ENCODE peak calls at places on chromosomes 7 and 10, in six cellular contexts. One of them, this sample, is unnamed.

GRCh38 chr7:63080831-63081230 is 917.8 kb upstream of the ZNF722 start:
- DNase-seq in T-cell: no peak
- DNase-seq in NCI-H446: no peak
- DNase-seq in neuronal stem cell: no peak
- DNase-seq in activated CD4-positive, CD25-positive, alpha-beta regulatory T cell treated with anti-CD3 and anti-CD28 coated beads, Interleukin-2, amount 50 U/mL, for 72 hours: no peak
- DNase-seq in A549: no peak
- DNase-seq in this sample: no peak

GRCh38 chr7:12770227-12770975 is 83.0 kb downstream of the ARL4A start:
- DNase-seq in A549: no peak
- DNase-seq in neuronal stem cell: no peak
- DNase-seq in T-cell: no peak
- DNase-seq in NCI-H446: peak; percentile 69
- DNase-seq in activated CD4-positive, CD25-positive, alpha-beta regulatory T cell treated with anti-CD3 and anti-CD28 coated beads, Interleukin-2, amount 50 U/mL, for 72 hours: no peak
- DNase-seq in this sample: no peak

GRCh38 chr10:28691187-28691694 is 13.9 kb downstream of the BAMBI start:
- DNase-seq in NCI-H446: no peak
- DNase-seq in A549: no peak
- DNase-seq in T-cell: no peak
- DNase-seq in neuronal stem cell: no peak
- DNase-seq in activated CD4-positive, CD25-positive, alpha-beta regulatory T cell treated with anti-CD3 and anti-CD28 coated beads, Interleukin-2, amount 50 U/mL, for 72 hours: no peak
- DNase-seq in this sample: no peak

GRCh38 chr10:126321455-126321854 is 66.8 kb downstream of the ADAM12 start:
- DNase-seq in neuronal stem cell: no peak
- DNase-seq in NCI-H446: no peak
- DNase-seq in A549: no peak
- DNase-seq in activated CD4-positive, CD25-positive, alpha-beta regulatory T cell treated with anti-CD3 and anti-CD28 coated beads, Interleukin-2, amount 50 U/mL, for 72 hours: no peak
- DNase-seq in T-cell: no peak
- DNase-seq in this sample: no peak

GRCh38 chr10:8767616-8768015 is 713.1 kb downstream of the GATA3 start:
- DNase-seq in neuronal stem cell: no peak
- DNase-seq in NCI-H446: no peak
- DNase-seq in activated CD4-positive, CD25-positive, alpha-beta regulatory T cell treated with anti-CD3 and anti-CD28 coated beads, Interleukin-2, amount 50 U/mL, for 72 hours: no peak
- DNase-seq in A549: no peak
- DNase-seq in T-cell: no peak
- DNase-seq in this sample: no peak

GRCh38 chr7:27179503-27180430 is 5.3 kb downstream of the HOXA11 start:
- DNase-seq in NCI-H446: peak; percentile 87
- DNase-seq in T-cell: peak; percentile 54
- DNase-seq in activated CD4-positive, CD25-positive, alpha-beta regulatory T cell treated with anti-CD3 and anti-CD28 coated beads, Interleukin-2, amount 50 U/mL, for 72 hours: peak; percentile 75
- DNase-seq in neuronal stem cell: no peak
- DNase-seq in A549: peak; percentile 95
- DNase-seq in this sample: peak; percentile 27

GRCh38 chr7:158432369-158433270 is 155.0 kb downstream of the PTPRN2 start:
- DNase-seq in neuronal stem cell: no peak
- DNase-seq in A549: peak; percentile 76
- DNase-seq in NCI-H446: no peak
- DNase-seq in activated CD4-positive, CD25-positive, alpha-beta regulatory T cell treated with anti-CD3 and anti-CD28 coated beads, Interleukin-2, amount 50 U/mL, for 72 hours: no peak
- DNase-seq in T-cell: no peak
- DNase-seq in this sample: peak; percentile 61

GRCh38 chr10:21649441-21649872 is 115.4 kb downstream of the MLLT10 start:
- DNase-seq in NCI-H446: no peak
- DNase-seq in A549: no peak
- DNase-seq in activated CD4-positive, CD25-positive, alpha-beta regulatory T cell treated with anti-CD3 and anti-CD28 coated beads, Interleukin-2, amount 50 U/mL, for 72 hours: no peak
- DNase-seq in neuronal stem cell: no peak
- DNase-seq in T-cell: no peak
- DNase-seq in this sample: peak; percentile 16

GRCh38 chr10:33129181-33129928 is 171.3 kb upstream of the ITGB1 start:
- DNase-seq in A549: peak; percentile 46
- DNase-seq in neuronal stem cell: no peak
- DNase-seq in T-cell: no peak
- DNase-seq in activated CD4-positive, CD25-positive, alpha-beta regulatory T cell treated with anti-CD3 and anti-CD28 coated beads, Interleukin-2, amount 50 U/mL, for 72 hours: no peak
- DNase-seq in NCI-H446: no peak
- DNase-seq in this sample: peak; percentile 97

GRCh38 chr7:151782598-151783448 is 94.1 kb downstream of the PRKAG2 start:
- DNase-seq in A549: peak; percentile 90
- DNase-seq in NCI-H446: no peak
- DNase-seq in T-cell: peak; percentile 50
- DNase-seq in activated CD4-positive, CD25-positive, alpha-beta regulatory T cell treated with anti-CD3 and anti-CD28 coated beads, Interleukin-2, amount 50 U/mL, for 72 hours: peak; percentile 78
- DNase-seq in neuronal stem cell: peak; percentile 76
- DNase-seq in this sample: peak; percentile 33